ENCODE peak calls at places on chromosomes 16 and 17, in nine cellular contexts. E is BE2C; J is stimulated activated CD8-positive, alpha-beta memory T cell treated with anti-CD3 and anti-CD28 coated beads, Interleukin-15, amount 100 ng/mL, for 1 hour; U is Calu3; R is NCI-H2107; Z is iPS DF 6.9; M is stimulated activated CD4-positive, alpha-beta T cell treated with anti-CD3 and anti-CD28 coated beads, Interleukin-15, amount 100 ng/mL, for 1 hour; K is GM12865; S is AG04450. W is an unnamed sample.
A peak's percentile ranks its signal among the peaks of the same experiment; 100 is the strongest.

GRCh38 chr17:58875261-58875660 is 119.6 kb downstream of the PPM1E start:
- DNase-seq in E (no peak), J (no peak), U (no peak), R (no peak), Z (no peak), M (no peak), K (peak; percentile 47), S (no peak), W (no peak)

GRCh38 chr17:5607946-5608345 is 23.6 kb upstream of the NLRP1 start:
- DNase-seq in E (no peak), J (no peak), U (no peak), R (no peak), Z (no peak), M (no peak), K (no peak), S (no peak), W (no peak)

GRCh38 chr16:11410382-11411058 is 65.3 kb downstream of the RMI2 start:
- DNase-seq in E (no peak), J (no peak), U (no peak), R (no peak), Z (no peak), M (no peak), K (no peak), S (no peak), W (no peak)

GRCh38 chr16:50279142-50279865 is 13.0 kb downstream of the ADCY7 start:
- DNase-seq in E (no peak), J (no peak), U (peak; percentile 55), R (no peak), Z (no peak), M (no peak), K (no peak), S (no peak), W (no peak)

GRCh38 chr16:81095653-81095952 is 592 bp downstream of the GCSH start:
- DNase-seq in E (no peak), J (no peak), U (no peak), R (no peak), Z (no peak), M (no peak), K (no peak), S (no peak), W (no peak)

GRCh38 chr16:54540525-54541180 is 254.1 kb upstream of the IRX3 start:
- DNase-seq in E (no peak), J (no peak), U (no peak), R (no peak), Z (no peak), M (no peak), K (no peak), S (no peak), W (no peak)

GRCh38 chr17:57665128-57665527 is 80.0 kb downstream of the CCDC182 start:
- DNase-seq in E (peak; percentile 73), J (no peak), U (no peak), R (no peak), Z (no peak), M (no peak), K (no peak), S (no peak), W (peak; percentile 74)

GRCh38 chr17:68378202-68379149 is 78.8 kb downstream of the WIPI1 start:
- DNase-seq in E (no peak), J (no peak), U (peak; percentile 14), R (no peak), Z (no peak), M (no peak), K (no peak), S (peak; percentile 78), W (no peak)

GRCh38 chr16:87077750-87078127 is 239.5 kb downstream of the C16orf95 start:
- DNase-seq in E (no peak), J (no peak), U (no peak), R (no peak), Z (no peak), M (no peak), K (no peak), S (no peak), W (no peak)

GRCh38 chr17:266701-267656 is 85.5 kb upstream of the DOC2B start:
- DNase-seq in E (no peak), J (no peak), U (no peak), R (no peak), Z (no peak), M (no peak), K (no peak), S (no peak), W (no peak)

GRCh38 chr16:86726340-86726739 is 148.0 kb downstream of the FOXL1 start:
- DNase-seq in E (no peak), J (no peak), U (peak; percentile 53), R (no peak), Z (no peak), M (no peak), K (no peak), S (no peak), W (no peak)

GRCh38 chr16:88754912-88755744 is 29.9 kb downstream of the PIEZO1 start:
- DNase-seq in E (no peak), J (no peak), U (peak; percentile 54), R (no peak), Z (no peak), M (no peak), K (no peak), S (peak; percentile 60), W (no peak)

GRCh38 chr17:45675892-45676291 is 108.2 kb upstream of the CRHR1 start:
- DNase-seq in E (no peak), J (no peak), U (no peak), R (no peak), Z (no peak), M (no peak), K (no peak), S (no peak), W (no peak)

GRCh38 chr16:56294599-56294998 is 103.3 kb downstream of the GNAO1 start:
- DNase-seq in E (no peak), J (no peak), U (no peak), R (no peak), Z (no peak), M (no peak), K (no peak), S (peak; percentile 45), W (no peak)

GRCh38 chr16:4344659-4345438 is 6.3 kb downstream of the PAM16 start:
- DNase-seq in E (peak; percentile 50), J (no peak), U (no peak), R (peak; percentile 34), Z (no peak), M (no peak), K (no peak), S (no peak), W (peak; percentile 72)

GRCh38 chr17:39016193-39017153 is 49.3 kb upstream of the FBXO47 start:
- DNase-seq in E (no peak), J (no peak), U (no peak), R (no peak), Z (no peak), M (no peak), K (no peak), S (no peak), W (no peak)

GRCh38 chr17:77779711-77780539 is 178.6 kb upstream of the TNRC6C start:
- DNase-seq in E (peak; percentile 95), J (no peak), U (no peak), R (no peak), Z (no peak), M (no peak), K (no peak), S (no peak), W (no peak)